ENCODE peak calls at places on chromosomes 11 and 22, in five cellular contexts. G is naive thymus-derived CD8-positive, alpha-beta T cell; E is ACHN; W is tibial nerve; D is stimulated activated CD8-positive, alpha-beta memory T cell treated with anti-CD3 and anti-CD28 coated beads, Interleukin-15, amount 100 ng/mL, for 1 hour. Y is an unnamed sample.

GRCh38 chr11:20110908-20111669 is 49.2 kb downstream of the DBX1 start:
- DNase-seq in E (peak), W (no peak), G (peak), D (no peak), Y (peak)

GRCh38 chr11:75454987-75455386 is 22.0 kb upstream of the KLHL35 start:
- DNase-seq in W (no peak), G (no peak), E (no peak), D (no peak), Y (no peak)

GRCh38 chr22:20159088-20159487 is 8.2 kb upstream of the CCDC188 start:
- DNase-seq in D (no peak), E (no peak), W (no peak), G (no peak), Y (no peak)

GRCh38 chr22:48724899-48725298 is 1102.8 kb downstream of the BRD1 start:
- DNase-seq in D (no peak), W (no peak), E (no peak), G (no peak), Y (no peak)

GRCh38 chr11:32870676-32871075 is 21.9 kb upstream of the QSER1 start:
- DNase-seq in W (no peak), D (no peak), E (peak), G (peak), Y (no peak)

GRCh38 chr11:69463181-69463891 is 18.1 kb upstream of the LINC01488 start:
- DNase-seq in W (peak), D (no peak), G (no peak), E (no peak), Y (peak)

GRCh38 chr11:44708523-44709280 is 18.1 kb upstream of the TSPAN18 start:
- DNase-seq in E (no peak), G (no peak), D (no peak), W (no peak), Y (no peak)

GRCh38 chr22:38952382-38952993 is 4.9 kb upstream of the APOBEC3A start:
- DNase-seq in G (no peak), E (no peak), W (no peak), D (no peak), Y (no peak)

GRCh38 chr11:124869331-124869730 is 4.1 kb downstream of the ROBO3 start:
- DNase-seq in D (no peak), E (no peak), W (no peak), G (no peak), Y (no peak)

GRCh38 chr11:107042748-107043147 is 24.5 kb upstream of the GUCY1A2 start:
- DNase-seq in E (no peak), D (no peak), W (no peak), G (no peak), Y (no peak)

GRCh38 chr11:128291835-128292234 is 295.5 kb downstream of the ETS1 start:
- DNase-seq in D (no peak), E (no peak), W (no peak), G (peak), Y (no peak)

GRCh38 chr11:64095286-64095825 is 59.6 kb downstream of the FLRT1 start:
- DNase-seq in E (peak), W (no peak), G (no peak), D (no peak), Y (no peak)

GRCh38 chr22:27311666-27312566 is 489.6 kb downstream of the MN1 start:
- DNase-seq in W (no peak), D (no peak), E (no peak), G (no peak), Y (no peak)

GRCh38 chr11:90286640-90287039 is 63.8 kb upstream of the CHORDC1 start:
- DNase-seq in D (no peak), G (no peak), W (no peak), E (no peak), Y (no peak)

GRCh38 chr11:2310786-2311455 is 9.1 kb downstream of the TSPAN32 start:
- DNase-seq in D (no peak), W (no peak), G (no peak), E (no peak), Y (no peak)

GRCh38 chr22:36763576-36763975 is 12.3 kb downstream of the IFT27 start:
- DNase-seq in G (no peak), W (no peak), E (no peak), D (no peak), Y (no peak)

GRCh38 chr22:39292002-39292401 is 27.4 kb downstream of the RPL3 start:
- DNase-seq in W (no peak), E (peak), G (no peak), D (no peak), Y (no peak)

GRCh38 chr22:32328306-32329201 is 29.1 kb upstream of the RFPL3 start:
- DNase-seq in D (no peak), E (no peak), G (peak), W (no peak), Y (no peak)

Y was measured in stromal cell of bone marrow.